ENCODE peak calls at places on chromosomes 2 and 18, in six cellular contexts. C is right cardiac atrium; S is psoas muscle; V is left ventricle myocardium inferior; O is lower lobe of right lung; Y is CD8-positive, alpha-beta T cell. L is an unnamed sample. For H3K27me3, the result is how much of the 10 kb centered on the place peaks cover.

GRCh38 chr18:41416044-41416443 is 539.0 kb upstream of the PIK3C3 start:
- DNase-seq in Y (no peak), C (no peak), S (no peak), O (no peak), V (no peak), L (no peak)

GRCh38 chr2:29228276-29228675 is 113.1 kb downstream of the CLIP4 start:
- DNase-seq in Y (no peak), O (no peak), C (no peak), S (no peak), V (no peak), L (no peak)

GRCh38 chr2:221807706-221808105 is 235.6 kb upstream of the EPHA4 start:
- DNase-seq in Y (no peak), C (no peak), S (no peak), V (no peak), O (no peak), L (no peak)

GRCh38 chr18:44599409-44599808 is 81.3 kb upstream of the SETBP1 start:
- DNase-seq in C (peak), Y (no peak), V (peak), O (no peak), S (no peak), L (no peak)

GRCh38 chr18:30328839-30329238 is 713.7 kb downstream of the DSC3 start:
- DNase-seq in V (no peak), S (no peak), O (no peak), Y (no peak), C (no peak), L (no peak)

GRCh38 chr2:205510345-205510744 is 172.0 kb upstream of the NRP2 start:
- DNase-seq in C (no peak), V (no peak), Y (no peak), S (no peak), O (no peak), L (no peak)

GRCh38 chr2:204507636-204508035 is 37.6 kb upstream of the PARD3B start:
- DNase-seq in O (no peak), V (no peak), C (no peak), Y (no peak), S (no peak), L (no peak)

GRCh38 chr2:105114551-105114950 is 76.7 kb downstream of the MRPS9 start:
- DNase-seq in V (no peak), Y (no peak), O (no peak), S (no peak), C (no peak), L (no peak)

GRCh38 chr2:42844366-42844765 is 52.0 kb upstream of the HAAO start:
- DNase-seq in V (no peak), Y (no peak), O (no peak), S (no peak), C (peak), L (no peak)

GRCh38 chr2:192067631-192068030 is 127.1 kb downstream of the TMEFF2 start:
- DNase-seq in Y (no peak), C (no peak), O (no peak), S (no peak), V (no peak), L (no peak)

GRCh38 chr2:48943436-48943835 is 187.9 kb upstream of the LHCGR start:
- DNase-seq in O (no peak), V (no peak), C (no peak), S (no peak), Y (no peak), L (no peak)

GRCh38 chr2:2838548-2838845 is 507.4 kb upstream of the MYT1L start:
- DNase-seq in S (no peak), O (no peak), Y (no peak), C (no peak), V (no peak), L (no peak)

GRCh38 chr2:73031725-73032701 is 39.5 kb downstream of the SFXN5 start:
- DNase-seq in V (no peak), O (no peak), C (no peak), S (no peak), Y (no peak), L (no peak)

GRCh38 chr2:114192362-114192761 is 250.1 kb upstream of the DPP10 start:
- DNase-seq in Y (no peak), C (no peak), V (no peak), O (no peak), S (no peak), L (no peak)
- H3K27me3 ChIP-seq in Y (under half), C (under half), V (under half), O (under half), S (under half), L (under half)

GRCh38 chr18:79393626-79394401 is 1.9 kb upstream of the NFATC1 start:
- DNase-seq in V (peak), S (peak), Y (peak), C (peak), O (peak), L (peak)

GRCh38 chr18:79395308-79395640 is 456 bp upstream of the NFATC1 start:
- DNase-seq in O (peak), S (no peak), C (peak), Y (no peak), V (no peak), L (no peak)

GRCh38 chr18:79395761-79396404 is at the start of gene NFATC1:
- DNase-seq in O (peak), V (peak), C (peak), Y (peak), S (peak), L (peak)

GRCh38 chr18:79393181-79393598 is 2.5 kb upstream of the NFATC1 start:
- DNase-seq in O (no peak), V (no peak), C (peak), Y (no peak), S (peak), L (peak)

DNA sequence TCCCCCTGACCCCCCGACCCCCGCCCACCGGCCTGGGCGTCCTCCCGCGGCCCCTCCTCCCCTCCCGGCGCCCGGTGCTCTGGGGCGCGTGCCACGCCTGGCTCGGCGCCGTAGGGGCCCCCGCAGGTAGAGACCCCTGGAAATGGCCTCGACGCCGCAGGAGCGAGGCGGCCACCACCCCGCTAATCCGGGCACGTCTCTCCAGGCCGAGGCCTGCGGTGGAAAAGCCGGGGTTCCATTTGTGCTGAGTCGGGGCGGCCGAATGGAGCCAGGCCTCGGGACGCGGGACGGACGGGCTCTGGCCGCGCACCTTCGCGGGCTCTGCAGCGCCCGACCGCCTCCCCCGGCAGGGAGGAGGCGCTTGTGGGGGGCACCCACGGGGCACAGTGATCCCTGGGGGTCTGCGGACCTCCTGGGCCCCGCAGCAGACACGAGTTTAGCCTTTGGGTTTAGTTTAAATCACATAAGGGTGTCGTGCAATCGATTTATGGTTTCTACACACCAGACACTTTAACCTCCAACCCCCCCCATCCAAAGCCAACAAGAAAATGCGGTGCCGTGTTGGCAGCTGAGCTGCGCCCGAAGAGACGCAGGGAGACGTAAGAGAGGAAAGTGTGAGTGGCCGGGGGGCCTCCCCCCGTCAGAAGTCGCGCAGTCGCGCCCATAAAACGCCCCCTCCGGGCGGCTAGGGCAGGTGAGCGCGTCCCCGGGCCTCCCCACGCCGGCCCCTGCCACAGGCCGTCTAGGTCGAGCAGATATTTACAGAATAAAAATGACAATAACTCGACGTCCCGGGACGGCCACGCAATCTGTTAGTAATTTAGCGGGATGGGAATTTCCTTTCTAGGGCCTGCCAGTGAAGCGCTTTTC is 1.1 kb upstream of the NFATC1 start:
- DNase-seq in V (no peak), S (peak), O (no peak), Y (peak), C (peak), L (peak)
- H3K4me3 ChIP-seq in V (peak), S (peak), O (peak), Y (peak), C (peak), L (peak)

DNA sequence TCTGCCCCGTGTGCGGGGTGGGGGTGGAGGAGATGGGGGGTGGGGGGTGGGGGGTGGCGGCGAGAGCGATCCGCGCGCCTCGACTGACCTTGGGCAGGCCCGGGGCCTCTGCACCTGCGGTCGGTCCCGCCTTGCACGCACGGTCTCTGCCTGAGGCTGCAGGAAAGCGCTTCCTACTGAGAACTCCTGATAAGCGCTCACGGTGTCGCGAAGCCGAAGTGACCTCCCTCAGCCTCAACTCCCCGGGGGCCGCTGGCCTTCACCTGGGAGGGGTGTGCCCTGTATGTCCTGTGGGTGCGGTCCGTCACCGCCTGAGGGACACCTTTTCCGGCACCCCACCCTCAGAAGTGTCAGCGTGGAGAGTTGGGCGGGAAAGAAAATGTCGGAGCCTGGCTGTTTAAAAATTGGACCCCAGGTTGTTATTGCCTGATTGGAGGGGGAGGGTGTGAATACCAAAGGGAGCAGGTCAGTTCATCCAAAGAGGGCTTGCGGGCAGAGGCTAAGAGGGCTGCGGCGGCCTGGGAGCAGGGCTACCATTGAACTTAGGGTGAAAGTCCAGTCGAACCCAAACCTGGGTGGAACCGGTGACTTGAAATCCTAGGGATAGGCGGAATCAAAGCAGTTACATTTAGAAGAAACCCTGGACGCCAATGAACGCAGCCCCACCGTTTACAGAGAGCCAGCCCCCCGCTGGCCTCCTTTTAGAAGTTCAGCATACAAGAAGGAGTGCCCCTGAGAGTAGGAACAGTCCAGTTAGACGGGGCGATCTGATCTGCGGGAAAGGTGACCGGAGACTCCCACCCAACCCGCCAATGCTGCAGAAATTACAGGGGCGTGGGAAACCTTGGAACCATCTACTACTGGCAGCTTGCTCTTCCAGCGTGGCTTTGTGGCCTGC is 1.2 kb downstream of the MAL start:
- DNase-seq in V (no peak), O (no peak), S (peak), C (peak), Y (peak), L (no peak)
- H3K27me3 ChIP-seq in V (half or more), O (half or more), S (under half), C (under half), Y (under half), L (under half)

GRCh38 chr18:38318416-38318815 is 752.8 kb upstream of the CELF4 start:
- DNase-seq in V (no peak), Y (no peak), S (no peak), C (no peak), O (no peak), L (no peak)

GRCh38 chr18:38307919-38308318 is 742.3 kb upstream of the CELF4 start:
- DNase-seq in O (no peak), Y (no peak), V (no peak), C (peak), S (no peak), L (no peak)

GRCh38 chr18:38312532-38312931 is 746.9 kb upstream of the CELF4 start:
- DNase-seq in Y (no peak), V (no peak), O (no peak), C (no peak), S (no peak), L (no peak)

DNA sequence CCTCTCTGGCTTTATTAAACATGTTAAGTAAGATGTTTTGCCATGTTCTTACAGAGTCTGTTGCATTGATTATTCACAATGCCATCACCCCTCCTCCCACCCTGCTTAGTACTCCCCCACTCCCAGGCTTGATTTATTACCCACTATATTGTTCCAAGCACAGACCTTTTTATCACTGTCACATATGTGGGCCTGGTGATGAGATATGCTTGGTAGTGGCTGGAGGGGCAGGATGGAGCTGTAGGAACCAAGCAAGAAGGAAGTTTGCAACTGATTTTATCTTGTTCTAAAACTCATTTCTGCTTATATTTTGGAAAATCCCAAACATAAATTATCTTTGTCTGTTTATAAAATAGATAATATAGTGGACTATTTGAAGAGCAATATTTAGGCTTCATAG is 748.3 kb upstream of the CELF4 start:
- DNase-seq in C (no peak), V (no peak), S (no peak), O (no peak), Y (no peak), L (no peak)
- H3K4me3 ChIP-seq in C (no peak), V (no peak), S (no peak), O (no peak), Y (no peak), L (no peak)

GRCh38 chr2:12884713-12885282 is 168.1 kb downstream of the TRIB2 start:
- DNase-seq in C (peak), O (no peak), Y (no peak), S (peak), V (peak), L (no peak)

GRCh38 chr2:12882393-12882792 is 165.7 kb downstream of the TRIB2 start:
- DNase-seq in C (no peak), O (no peak), V (no peak), Y (no peak), S (no peak), L (no peak)

GRCh38 chr2:12881952-12882351 is 165.2 kb downstream of the TRIB2 start:
- DNase-seq in S (no peak), O (no peak), C (no peak), Y (no peak), V (no peak), L (no peak)

GRCh38 chr2:12883911-12884310 is 167.2 kb downstream of the TRIB2 start:
- DNase-seq in Y (no peak), V (no peak), S (no peak), O (no peak), C (no peak), L (no peak)

GRCh38 chr2:12879649-12880048 is 162.9 kb downstream of the TRIB2 start:
- DNase-seq in C (no peak), V (no peak), O (no peak), Y (no peak), S (no peak), L (no peak)
- H3K27me3 ChIP-seq in C (under half), V (under half), O (under half), Y (under half), S (under half), L (under half)

DNA sequence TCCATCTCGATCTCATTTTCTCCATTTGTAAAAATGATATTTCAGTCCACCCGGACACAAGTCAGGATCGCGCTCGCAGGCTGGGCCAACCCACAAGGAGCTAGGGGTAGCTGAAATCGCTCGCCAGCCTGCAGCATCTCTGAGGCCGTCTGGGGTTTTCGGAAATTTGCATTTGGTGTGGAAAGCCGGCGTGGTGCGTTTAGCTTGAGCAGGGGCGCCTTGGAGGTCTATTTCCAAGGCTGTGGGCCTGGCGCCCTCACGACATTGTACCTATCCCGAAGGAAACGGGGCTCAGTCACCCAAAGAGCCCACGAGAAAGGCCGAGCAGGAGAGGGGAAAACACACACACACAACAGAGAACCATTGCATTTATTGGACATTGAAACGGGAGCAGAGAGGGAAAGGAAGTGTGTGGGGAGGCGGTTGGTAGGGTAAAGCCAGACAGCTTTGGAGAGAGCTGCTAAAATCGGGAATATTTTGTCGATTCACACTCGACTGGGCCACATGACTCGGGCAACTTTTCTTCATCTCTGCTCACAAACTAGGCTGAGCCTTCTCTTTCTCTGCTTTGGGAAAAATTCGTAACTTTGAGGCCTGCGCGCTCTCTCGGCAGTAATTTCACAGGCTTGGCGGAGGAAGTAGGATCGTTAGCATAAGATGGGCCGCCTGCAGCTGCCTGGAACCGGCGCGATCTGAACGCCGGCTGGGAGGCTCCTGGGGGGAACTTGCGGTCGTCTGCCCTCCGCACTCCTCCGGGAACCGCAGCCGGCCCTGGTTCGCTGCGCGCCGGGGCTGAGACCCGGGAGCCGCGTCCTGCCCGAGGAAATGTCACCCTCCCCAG is 1.1 kb upstream of the HOXD8 start:
- DNase-seq in Y (no peak), S (no peak), O (no peak), V (no peak), C (no peak), L (no peak)
- H3K4me3 ChIP-seq in Y (no peak), S (peak), O (no peak), V (peak), C (no peak), L (no peak)

L was measured in left lung.